ENCODE peak calls at places on chromosome 6, in six cellular contexts. One of them, this sample, is unnamed.

GRCh38 chr6:106411034-106411433 is 50.5 kb downstream of the CRYBG1 start:
- DNase-seq in naive thymus-derived CD8-positive, alpha-beta T cell: no peak
- DNase-seq in substantia nigra: no peak
- DNase-seq in NCI-H446 treated with DMSO at 0.1 percent for 48 hours: no peak
- DNase-seq in psoas muscle: no peak
- DNase-seq in HepG2: no peak
- DNase-seq in this sample: no peak

GRCh38 chr6:43491750-43492661 is 14.6 kb downstream of the TJAP1 start:
- DNase-seq in psoas muscle: peak
- DNase-seq in substantia nigra: peak
- DNase-seq in naive thymus-derived CD8-positive, alpha-beta T cell: no peak
- DNase-seq in HepG2: no peak
- DNase-seq in NCI-H446 treated with DMSO at 0.1 percent for 48 hours: peak
- DNase-seq in this sample: no peak

GRCh38 chr6:107666084-107666981 is 157.8 kb downstream of the SCML4 start:
- DNase-seq in substantia nigra: no peak
- DNase-seq in NCI-H446 treated with DMSO at 0.1 percent for 48 hours: no peak
- DNase-seq in psoas muscle: no peak
- DNase-seq in HepG2: peak
- DNase-seq in naive thymus-derived CD8-positive, alpha-beta T cell: no peak
- DNase-seq in this sample: no peak

GRCh38 chr6:20266851-20267608 is 54.8 kb upstream of the MBOAT1 start:
- DNase-seq in psoas muscle: no peak
- DNase-seq in substantia nigra: no peak
- DNase-seq in naive thymus-derived CD8-positive, alpha-beta T cell: no peak
- DNase-seq in HepG2: no peak
- DNase-seq in NCI-H446 treated with DMSO at 0.1 percent for 48 hours: no peak
- DNase-seq in this sample: no peak

GRCh38 chr6:142787422-142787821 is 157.6 kb downstream of the HIVEP2 start:
- DNase-seq in naive thymus-derived CD8-positive, alpha-beta T cell: no peak
- DNase-seq in NCI-H446 treated with DMSO at 0.1 percent for 48 hours: no peak
- DNase-seq in substantia nigra: no peak
- DNase-seq in HepG2: no peak
- DNase-seq in psoas muscle: no peak
- DNase-seq in this sample: no peak

GRCh38 chr6:87322304-87323212 is at the start of gene SMIM8:
- DNase-seq in NCI-H446 treated with DMSO at 0.1 percent for 48 hours: peak
- DNase-seq in substantia nigra: peak
- DNase-seq in psoas muscle: peak
- DNase-seq in naive thymus-derived CD8-positive, alpha-beta T cell: peak
- DNase-seq in HepG2: peak
- DNase-seq in this sample: peak

GRCh38 chr6:163427498-163428254 is 13.2 kb downstream of the QKI start:
- DNase-seq in naive thymus-derived CD8-positive, alpha-beta T cell: peak
- DNase-seq in substantia nigra: no peak
- DNase-seq in NCI-H446 treated with DMSO at 0.1 percent for 48 hours: no peak
- DNase-seq in psoas muscle: no peak
- DNase-seq in HepG2: peak
- DNase-seq in this sample: peak

GRCh38 chr6:47446974-47447373 is 30.6 kb upstream of the CD2AP start:
- DNase-seq in substantia nigra: no peak
- DNase-seq in psoas muscle: no peak
- DNase-seq in NCI-H446 treated with DMSO at 0.1 percent for 48 hours: no peak
- DNase-seq in naive thymus-derived CD8-positive, alpha-beta T cell: peak
- DNase-seq in HepG2: no peak
- DNase-seq in this sample: peak

GRCh38 chr6:41367700-41368099 is 32.3 kb downstream of the NCR2 start:
- DNase-seq in psoas muscle: no peak
- DNase-seq in substantia nigra: peak
- DNase-seq in naive thymus-derived CD8-positive, alpha-beta T cell: no peak
- DNase-seq in HepG2: peak
- DNase-seq in NCI-H446 treated with DMSO at 0.1 percent for 48 hours: peak
- DNase-seq in this sample: peak

GRCh38 chr6:37306624-37307222 is 47.1 kb upstream of the RNF8 start:
- DNase-seq in NCI-H446 treated with DMSO at 0.1 percent for 48 hours: no peak
- DNase-seq in substantia nigra: no peak
- DNase-seq in psoas muscle: no peak
- DNase-seq in HepG2: no peak
- DNase-seq in naive thymus-derived CD8-positive, alpha-beta T cell: no peak
- DNase-seq in this sample: no peak

GRCh38 chr6:118650500-118651281 is 700 bp downstream of the CEP85L start:
- DNase-seq in substantia nigra: peak
- DNase-seq in naive thymus-derived CD8-positive, alpha-beta T cell: peak
- DNase-seq in HepG2: no peak
- DNase-seq in NCI-H446 treated with DMSO at 0.1 percent for 48 hours: no peak
- DNase-seq in psoas muscle: peak
- DNase-seq in this sample: peak

GRCh38 chr6:43856005-43856765 is 86.2 kb downstream of the VEGFA start:
- DNase-seq in HepG2: peak
- DNase-seq in psoas muscle: peak
- DNase-seq in NCI-H446 treated with DMSO at 0.1 percent for 48 hours: no peak
- DNase-seq in substantia nigra: no peak
- DNase-seq in naive thymus-derived CD8-positive, alpha-beta T cell: no peak
- DNase-seq in this sample: no peak

GRCh38 chr6:96235927-96236326 is 220.2 kb downstream of the FUT9 start:
- DNase-seq in NCI-H446 treated with DMSO at 0.1 percent for 48 hours: no peak
- DNase-seq in psoas muscle: no peak
- DNase-seq in naive thymus-derived CD8-positive, alpha-beta T cell: no peak
- DNase-seq in substantia nigra: no peak
- DNase-seq in HepG2: no peak
- DNase-seq in this sample: peak

GRCh38 chr6:163507965-163508364 is 93.4 kb downstream of the QKI start:
- DNase-seq in naive thymus-derived CD8-positive, alpha-beta T cell: no peak
- DNase-seq in substantia nigra: no peak
- DNase-seq in HepG2: no peak
- DNase-seq in NCI-H446 treated with DMSO at 0.1 percent for 48 hours: no peak
- DNase-seq in psoas muscle: no peak
- DNase-seq in this sample: no peak

GRCh38 chr6:154882107-154882506 is 113.0 kb upstream of the TIAM2 start:
- DNase-seq in psoas muscle: peak
- DNase-seq in naive thymus-derived CD8-positive, alpha-beta T cell: no peak
- DNase-seq in substantia nigra: no peak
- DNase-seq in NCI-H446 treated with DMSO at 0.1 percent for 48 hours: no peak
- DNase-seq in HepG2: no peak
- DNase-seq in this sample: no peak

GRCh38 chr6:17968081-17968518 is 19.3 kb downstream of the KIF13A start:
- DNase-seq in naive thymus-derived CD8-positive, alpha-beta T cell: no peak
- DNase-seq in HepG2: no peak
- DNase-seq in NCI-H446 treated with DMSO at 0.1 percent for 48 hours: no peak
- DNase-seq in substantia nigra: no peak
- DNase-seq in psoas muscle: peak
- DNase-seq in this sample: no peak

GRCh38 chr6:138499303-138499991 is at the start of gene NHSL1:
- DNase-seq in psoas muscle: no peak
- DNase-seq in substantia nigra: no peak
- DNase-seq in NCI-H446 treated with DMSO at 0.1 percent for 48 hours: peak
- DNase-seq in HepG2: peak
- DNase-seq in naive thymus-derived CD8-positive, alpha-beta T cell: no peak
- DNase-seq in this sample: peak

GRCh38 chr6:36751091-36751490 is 53.5 kb downstream of the RAB44 start:
- DNase-seq in psoas muscle: no peak
- DNase-seq in naive thymus-derived CD8-positive, alpha-beta T cell: no peak
- DNase-seq in HepG2: no peak
- DNase-seq in NCI-H446 treated with DMSO at 0.1 percent for 48 hours: no peak
- DNase-seq in substantia nigra: no peak
- DNase-seq in this sample: no peak

GRCh38 chr6:37049735-37049989 is 44.2 kb downstream of the FGD2 start:
- DNase-seq in psoas muscle: no peak
- DNase-seq in substantia nigra: no peak
- DNase-seq in naive thymus-derived CD8-positive, alpha-beta T cell: no peak
- DNase-seq in HepG2: no peak
- DNase-seq in NCI-H446 treated with DMSO at 0.1 percent for 48 hours: no peak
- DNase-seq in this sample: no peak

GRCh38 chr6:165858571-165858970 is 195.5 kb upstream of the PDE10A start:
- DNase-seq in NCI-H446 treated with DMSO at 0.1 percent for 48 hours: no peak
- DNase-seq in psoas muscle: no peak
- DNase-seq in HepG2: no peak
- DNase-seq in substantia nigra: no peak
- DNase-seq in naive thymus-derived CD8-positive, alpha-beta T cell: no peak
- DNase-seq in this sample: peak

GRCh38 chr6:168208436-168208835 is 111.1 kb downstream of the DACT2 start:
- DNase-seq in HepG2: no peak
- DNase-seq in NCI-H446 treated with DMSO at 0.1 percent for 48 hours: no peak
- DNase-seq in substantia nigra: no peak
- DNase-seq in naive thymus-derived CD8-positive, alpha-beta T cell: no peak
- DNase-seq in psoas muscle: no peak
- DNase-seq in this sample: no peak

GRCh38 chr6:165685302-165685701 is 22.3 kb upstream of the PDE10A start:
- DNase-seq in NCI-H446 treated with DMSO at 0.1 percent for 48 hours: no peak
- DNase-seq in HepG2: no peak
- DNase-seq in substantia nigra: no peak
- DNase-seq in naive thymus-derived CD8-positive, alpha-beta T cell: no peak
- DNase-seq in psoas muscle: no peak
- DNase-seq in this sample: no peak